ENCODE peak calls at places on chromosomes 2 and 18, in seven cellular contexts. E is NAMALWA; I is activated naive CD4-positive, alpha-beta T cell treated with Interleukin-2 at 50 U/mL for 16 hours; C is activated CD4-positive, alpha-beta memory T cell treated with anti-CD3 and anti-CD28 coated beads, Interleukin-2, amount 10 ng/mL, durations not matched to agents 7 days and 5 days; P is HCEC 1CT; J is uterus; W is GM13977. R is an unnamed sample.

GRCh38 chr2:170966648-170967396 is 37.8 kb downstream of the GORASP2 start:
- DNase-seq in E (peak), I (no peak), C (no peak), P (peak), J (no peak), W (no peak), R (no peak)

GRCh38 chr2:43220229-43220981 is 6.0 kb downstream of the ZFP36L2 start:
- DNase-seq in E (peak), I (no peak), C (no peak), P (no peak), J (no peak), W (no peak), R (no peak)

GRCh38 chr2:107376910-107377309 is 449.8 kb upstream of the RGPD4 start:
- DNase-seq in E (no peak), I (no peak), C (no peak), P (no peak), J (no peak), W (no peak), R (no peak)

GRCh38 chr18:58287626-58288289 is 243.7 kb downstream of the NEDD4L start:
- DNase-seq in E (peak), I (no peak), C (no peak), P (no peak), J (no peak), W (no peak), R (no peak)

GRCh38 chr2:46460241-46460921 is 19.0 kb upstream of the TMEM247 start:
- DNase-seq in E (no peak), I (no peak), C (no peak), P (no peak), J (peak), W (no peak), R (no peak)

GRCh38 chr18:23884712-23885375 is 129.7 kb upstream of the TTC39C start:
- DNase-seq in E (no peak), I (no peak), C (no peak), P (no peak), J (peak), W (no peak), R (no peak)

GRCh38 chr18:65567372-65567771 is 183.4 kb upstream of the CDH7 start:
- DNase-seq in E (peak), I (no peak), C (no peak), P (no peak), J (no peak), W (no peak), R (no peak)

GRCh38 chr2:230382108-230382507 is 33.9 kb upstream of the SP100 start:
- DNase-seq in E (no peak), I (no peak), C (no peak), P (no peak), J (no peak), W (no peak), R (no peak)

GRCh38 chr2:72181616-72182015 is 34.0 kb upstream of the CYP26B1 start:
- DNase-seq in E (no peak), I (no peak), C (no peak), P (no peak), J (no peak), W (no peak), R (no peak)

GRCh38 chr2:74917702-74918619 is 40.5 kb upstream of the POLE4 start:
- DNase-seq in E (peak), I (no peak), C (no peak), P (peak), J (no peak), W (no peak), R (no peak)